ENCODE peak calls at places on chromosome 14, in four cellular contexts. E is stomach, I is GM23338, D is thoracic aorta. Z is an unnamed sample.

GRCh38 chr14:97709552-97709951 is 912.4 kb downstream of the VRK1 start:
- DNase-seq in E (no peak), I (no peak), D (no peak), Z (no peak)

GRCh38 chr14:63787995-63788946 is 60.4 kb upstream of the SGPP1 start:
- DNase-seq in E (no peak), D (no peak), I (no peak), Z (peak; percentile 10)

GRCh38 chr14:24795406-24795805 is 161.4 kb upstream of the GZMB start:
- DNase-seq in E (no peak), I (no peak), D (no peak), Z (no peak)

GRCh38 chr14:73457050-73457934 is 1.1 kb downstream of the NUMB start:
- DNase-seq in D (no peak), E (peak; percentile 45), I (peak; percentile 66), Z (peak; percentile 37)

GRCh38 chr14:67166450-67166853 is 22.8 kb upstream of the GARIN2 start:
- DNase-seq in E (no peak), I (peak; percentile 78), D (no peak), Z (peak; percentile 68)

GRCh38 chr14:58832010-58832409 is 194.2 kb downstream of the DACT1 start:
- DNase-seq in D (no peak), E (no peak), I (no peak), Z (no peak)

GRCh38 chr14:42532194-42532593 is 925.5 kb downstream of the LRFN5 start:
- DNase-seq in I (no peak), D (no peak), E (no peak), Z (no peak)

GRCh38 chr14:54603362-54603761 is 36.4 kb downstream of the SAMD4A start:
- DNase-seq in D (no peak), E (no peak), I (no peak), Z (peak; percentile 30)

GRCh38 chr14:80136358-80136757 is 74.9 kb downstream of the DIO2 start:
- DNase-seq in E (no peak), D (no peak), I (peak; percentile 57), Z (no peak)

GRCh38 chr14:44962573-44963528 is 861 bp downstream of the TOGARAM1 start:
- DNase-seq in D (peak; percentile 7), I (peak; percentile 53), E (peak; percentile 49), Z (peak; percentile 49)
- H3K4me1 ChIP-seq in D (peaks cover 49% of the 10 kb centered on the region), I (peaks cover 25% of the 10 kb centered on the region), E (peaks cover 83% of the 10 kb centered on the region), Z (peaks cover 16% of the 10 kb centered on the region)

GRCh38 chr14:74956280-74957072 is 1.1 kb upstream of the PGF start:
- DNase-seq in D (no peak), I (no peak), E (no peak), Z (no peak)
- H3K4me3 ChIP-seq in D (no peak overlapping the region), I (peak overlapping the region; percentile 76), E (no peak overlapping the region), Z (no peak overlapping the region)

DNA sequence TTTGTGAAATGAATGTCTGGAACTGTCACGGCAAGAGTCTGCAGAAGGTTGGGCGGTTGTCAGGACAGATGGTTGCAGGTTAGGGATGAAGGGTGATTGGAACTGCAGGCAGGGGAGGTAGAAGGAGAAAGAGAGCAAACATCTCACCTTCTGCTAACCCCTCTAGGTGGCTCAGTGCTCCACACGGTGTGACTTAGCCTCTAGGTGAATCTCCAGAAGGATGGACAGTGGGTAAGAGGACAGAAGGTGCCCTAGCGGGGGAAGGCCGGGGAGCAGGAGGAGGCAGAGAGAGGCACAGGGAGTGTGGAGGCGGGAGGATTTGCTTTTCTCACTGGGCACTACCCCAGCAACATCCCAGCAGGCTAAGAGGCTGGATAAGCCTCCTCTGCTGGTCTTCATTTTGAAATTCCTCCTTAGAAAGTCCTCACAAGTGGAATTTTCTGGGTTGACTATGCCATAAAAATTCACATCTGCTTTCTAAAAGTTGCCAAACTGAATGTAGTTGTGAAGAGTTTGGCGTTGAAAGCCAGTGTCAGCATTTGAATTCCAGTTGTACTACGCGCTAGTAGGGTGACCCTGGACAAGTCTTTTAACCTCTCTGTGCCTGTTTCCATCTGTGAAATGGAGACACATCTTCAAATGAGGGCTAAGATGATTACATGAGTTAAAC is 10.7 kb upstream of the GPR68 start:
- DNase-seq in I (no peak), E (no peak), D (no peak), Z (no peak)
- TF ChIP-seq CTCF in I (no peak), E (no peak), D (no peak), Z (no peak)

DNA sequence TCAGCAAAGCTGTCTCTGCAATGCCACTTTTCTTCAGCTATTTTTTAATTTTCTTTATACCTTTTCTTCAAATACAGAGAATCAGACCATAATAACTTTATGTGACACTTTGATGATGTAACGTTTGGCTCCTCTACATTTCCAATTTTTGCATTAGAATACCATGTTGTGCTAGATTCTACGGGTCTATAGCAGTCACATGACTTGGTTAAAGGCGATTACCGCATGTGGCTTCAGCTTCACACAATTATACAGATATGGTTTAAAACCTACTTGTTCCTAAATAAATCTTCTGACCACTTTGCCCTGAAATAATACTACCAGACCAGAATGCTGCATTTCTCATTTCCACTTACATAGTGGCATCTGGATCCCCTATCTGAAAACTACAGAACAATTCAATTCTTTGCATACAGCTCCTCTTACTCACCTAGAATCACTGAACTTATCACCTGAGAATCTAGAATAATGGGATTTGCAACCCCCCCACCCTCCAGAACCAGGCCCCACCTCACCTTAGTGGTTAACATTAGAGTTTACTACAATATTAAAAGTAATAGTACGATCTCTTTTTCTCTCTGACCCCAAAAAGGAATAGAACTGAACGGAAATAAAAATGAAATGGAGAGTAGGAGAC is 1.3 kb downstream of the MAX start:
- DNase-seq in D (no peak), E (no peak), I (no peak), Z (no peak)
- H3K4me1 ChIP-seq in D (peaks cover 42% of the 10 kb centered on the region), E (peaks cover 63% of the 10 kb centered on the region), I (peaks cover 10% of the 10 kb centered on the region), Z (peaks cover 15% of the 10 kb centered on the region)

GRCh38 chr14:69328765-69329164 is 68.8 kb downstream of the GALNT16 start:
- DNase-seq in E (no peak), D (no peak), I (no peak), Z (no peak)
- H3K4me3 ChIP-seq in E (no peak overlapping the region), D (no peak overlapping the region), I (no peak overlapping the region), Z (no peak overlapping the region)

GRCh38 chr14:106605548-106606448 is 1079.4 kb downstream of the TMEM121 start:
- DNase-seq in D (no peak), I (no peak), E (peak; percentile 52), Z (peak; percentile 63)
- TF ChIP-seq CTCF in D (no peak), I (no peak), E (no peak), Z (peak; percentile 66)